ENCODE peak calls at places on chromosomes 12 and 14, in five cellular contexts. P, D, W, U and O are unnamed samples.

GRCh38 chr12:57887631-57888406 is 41.3 kb upstream of the CTDSP2 start:
- DNase-seq in P (no peak), D (no peak), W (peak; percentile 24), U (peak; percentile 48), O (no peak)

GRCh38 chr12:89382366-89382765 is 30.1 kb upstream of the DUSP6 start:
- DNase-seq in P (no peak), D (no peak), W (no peak), U (no peak), O (no peak)

GRCh38 chr14:20609215-20610001 is 18.2 kb upstream of the RNASE12 start:
- DNase-seq in P (peak; percentile 74), D (peak; percentile 55), W (peak; percentile 92), U (peak; percentile 89), O (peak; percentile 99)

GRCh38 chr12:72986963-72987362 is 714.8 kb downstream of the TRHDE start:
- DNase-seq in P (no peak), D (no peak), W (no peak), U (no peak), O (no peak)

GRCh38 chr12:117809509-117809908 is 159.3 kb downstream of the KSR2 start:
- DNase-seq in P (no peak), D (no peak), W (no peak), U (no peak), O (no peak)

GRCh38 chr12:75099215-75099614 is 110.4 kb downstream of the KCNC2 start:
- DNase-seq in P (no peak), D (no peak), W (no peak), U (no peak), O (no peak)

GRCh38 chr14:103721334-103722120 is 5.9 kb downstream of the ZFYVE21 start:
- DNase-seq in P (no peak), D (no peak), W (no peak), U (no peak), O (no peak)

GRCh38 chr12:44875417-44875953 is 630 bp downstream of the NELL2 start:
- DNase-seq in P (no peak), D (no peak), W (peak; percentile 10), U (peak; percentile 23), O (peak; percentile 28)

GRCh38 chr12:57763881-57764661 is 2.8 kb downstream of the CYP27B1 start:
- DNase-seq in P (no peak), D (no peak), W (no peak), U (no peak), O (no peak)